ENCODE peak calls at places on chromosomes 1 and 21, in four cellular contexts. I is H1, T is GM12878, O is HepG2. S is an unnamed sample.

GRCh38 chr1:84847253-84848247 is 45.5 kb downstream of the LPAR3 start:
- DNase-seq in I (no peak), T (no peak), O (peak), S (no peak)

GRCh38 chr21:45613396-45613795 is 30.1 kb upstream of the PCBP3 start:
- DNase-seq in I (no peak), T (no peak), O (no peak), S (no peak)

GRCh38 chr1:45815667-45816458 is 12.5 kb downstream of the MAST2 start:
- DNase-seq in I (no peak), T (no peak), O (no peak), S (no peak)

GRCh38 chr1:245444181-245444580 is 289.4 kb downstream of the KIF26B start:
- DNase-seq in I (no peak), T (no peak), O (no peak), S (no peak)

GRCh38 chr21:33314096-33314495 is 10.7 kb upstream of the IFNAR1 start:
- DNase-seq in I (no peak), T (no peak), O (no peak), S (no peak)

GRCh38 chr1:194341587-194341986 is 1155.2 kb upstream of the B3GALT2 start:
- DNase-seq in I (no peak), T (no peak), O (no peak), S (no peak)

GRCh38 chr1:61079898-61080336 is 2.4 kb upstream of the NFIA start:
- DNase-seq in I (peak), T (no peak), O (peak), S (peak)

GRCh38 chr1:215131291-215131690 is 48.8 kb downstream of the KCNK2 start:
- DNase-seq in I (no peak), T (no peak), O (no peak), S (no peak)

GRCh38 chr1:53482441-53483153 is 23.4 kb downstream of the DMRTB1 start:
- DNase-seq in I (no peak), T (no peak), O (no peak), S (no peak)

GRCh38 chr1:6330410-6330827 is 63.1 kb downstream of the ACOT7 start:
- DNase-seq in I (no peak), T (no peak), O (no peak), S (no peak)

GRCh38 chr1:176461576-176461975 is 1.4 kb upstream of the PAPPA2 start:
- DNase-seq in I (no peak), T (no peak), O (no peak), S (no peak)

GRCh38 chr1:107460009-107460408 is 319.2 kb downstream of the NTNG1 start:
- DNase-seq in I (no peak), T (peak), O (no peak), S (no peak)

DNA sequence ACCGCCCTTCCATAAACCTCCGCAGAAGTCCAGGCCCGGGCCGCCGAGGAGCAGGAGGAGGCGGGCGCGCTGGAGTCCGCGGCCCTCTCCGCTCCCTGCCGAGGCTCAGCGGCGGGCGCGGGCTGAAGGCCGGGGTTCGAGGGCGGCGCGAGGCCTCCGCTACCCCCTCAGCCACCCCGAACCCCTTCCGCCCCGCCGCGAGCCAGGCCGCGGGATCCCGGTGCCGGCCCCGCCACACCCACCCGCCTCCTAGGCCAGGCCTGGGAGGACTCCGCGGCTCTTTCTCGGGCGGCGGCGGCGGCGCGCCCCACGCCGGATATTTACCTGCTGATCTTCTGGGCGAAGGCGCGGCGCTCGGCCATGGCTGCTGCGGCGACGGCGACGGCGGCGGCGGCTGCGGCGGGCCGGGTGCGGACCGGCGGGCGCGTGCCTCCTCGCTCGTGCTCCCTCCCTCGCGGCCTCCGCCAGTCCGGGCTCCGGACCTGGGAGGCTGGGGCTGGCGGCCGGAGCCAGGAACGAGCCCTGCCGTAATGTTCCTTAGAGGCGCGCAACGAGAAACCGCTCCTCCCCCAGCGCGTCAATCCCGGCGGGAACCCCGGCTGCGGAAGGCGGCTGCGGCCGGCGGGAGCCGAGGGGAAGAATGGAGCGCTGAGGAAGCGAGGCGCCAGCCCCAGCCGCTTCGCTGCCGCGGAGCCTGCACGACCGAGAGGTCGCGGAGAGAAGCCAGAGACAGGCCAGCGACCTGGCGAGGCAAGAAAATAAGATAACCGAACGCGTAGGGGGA is at the start of gene DOCK7:
- DNase-seq in I (peak), T (no peak), O (peak), S (peak)
- TF ChIP-seq POLR2A in I (peak), T (peak), O (no peak), S (peak)

DNA sequence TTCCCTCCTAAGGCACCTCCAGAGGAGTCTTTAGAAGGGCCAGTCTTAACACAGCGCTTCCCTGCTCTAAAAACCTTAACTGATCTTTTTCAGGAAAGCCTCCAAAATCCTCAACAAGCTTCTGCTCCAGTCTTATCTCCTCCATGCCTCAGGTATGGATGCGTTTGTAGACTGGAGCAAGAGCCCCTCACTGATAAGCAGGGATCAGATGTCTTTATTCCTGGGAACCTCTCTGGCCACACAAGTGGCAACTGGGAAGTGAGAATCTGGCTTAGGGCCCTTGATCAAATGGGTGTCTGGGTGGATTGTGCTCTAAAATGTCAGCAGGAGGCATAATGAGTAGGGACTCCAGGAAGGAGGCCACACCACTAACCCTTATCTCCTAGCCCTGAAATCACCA is 1.4 kb downstream of the ZBTB8A start:
- DNase-seq in I (no peak), T (no peak), O (no peak), S (peak)
- TF ChIP-seq CREB1 in I (no peak), T (no peak), O (no peak), S (no peak)

GRCh38 chr1:52140633-52141512 is 1.0 kb upstream of the ZFYVE9 start:
- DNase-seq in I (no peak), T (no peak), O (peak), S (no peak)

GRCh38 chr1:52141513-52142219 is at the start of gene ZFYVE9:
- DNase-seq in I (peak), T (no peak), O (peak), S (peak)

GRCh38 chr1:52142220-52143153 is 598 bp downstream of the ZFYVE9 start:
- DNase-seq in I (peak), T (no peak), O (peak), S (peak)

GRCh38 chr1:52145137-52145536 is 3.2 kb downstream of the ZFYVE9 start:
- DNase-seq in I (no peak), T (no peak), O (no peak), S (no peak)

DNA sequence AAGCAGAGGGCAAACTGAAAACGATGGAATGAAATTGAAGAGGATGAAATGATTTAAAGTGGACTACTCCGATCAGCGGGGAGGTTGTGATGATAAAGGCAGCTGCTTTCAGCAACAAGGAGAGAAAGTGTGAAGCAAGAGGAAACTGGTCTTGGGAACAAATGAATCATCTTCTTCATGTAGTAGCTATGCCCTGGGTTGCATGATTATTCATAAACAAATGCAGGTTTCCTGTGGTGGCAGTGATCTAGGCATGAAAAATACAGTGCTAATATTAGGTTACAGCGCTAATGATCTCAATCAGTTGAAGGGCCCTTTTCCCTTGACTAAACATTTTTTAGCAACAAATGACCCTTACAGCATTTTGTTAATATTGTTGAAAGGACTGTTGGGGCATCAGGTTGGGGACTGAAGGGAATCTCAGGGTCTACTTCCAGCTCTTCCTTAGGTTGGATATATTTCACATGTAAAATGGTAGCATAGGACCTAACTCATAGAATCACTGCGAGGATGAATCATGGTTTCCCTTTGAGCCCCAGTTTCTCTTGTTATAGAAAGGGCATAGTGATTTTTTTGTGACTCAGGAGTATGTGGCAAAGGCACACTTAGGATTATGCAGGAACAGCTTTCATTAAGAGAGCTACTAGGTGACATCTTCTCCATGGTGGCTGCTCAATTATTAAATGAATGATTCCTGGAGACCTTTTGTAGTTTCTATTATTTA is 1.9 kb upstream of the ZFYVE9 start:
- DNase-seq in I (no peak), T (peak), O (no peak), S (no peak)
- TF ChIP-seq ATF2 in I (no peak), T (peak), O (no peak), S (no peak)

GRCh38 chr1:183200451-183200850 is 14.4 kb downstream of the LAMC2 start:
- DNase-seq in I (no peak), T (no peak), O (no peak), S (no peak)

GRCh38 chr1:183198463-183198862 is 12.4 kb downstream of the LAMC2 start:
- DNase-seq in I (no peak), T (no peak), O (no peak), S (no peak)

GRCh38 chr1:183195146-183195571 is 9.1 kb downstream of the LAMC2 start:
- DNase-seq in I (no peak), T (no peak), O (no peak), S (no peak)

GRCh38 chr1:183199304-183199703 is 13.2 kb downstream of the LAMC2 start:
- DNase-seq in I (no peak), T (no peak), O (no peak), S (no peak)

DNA sequence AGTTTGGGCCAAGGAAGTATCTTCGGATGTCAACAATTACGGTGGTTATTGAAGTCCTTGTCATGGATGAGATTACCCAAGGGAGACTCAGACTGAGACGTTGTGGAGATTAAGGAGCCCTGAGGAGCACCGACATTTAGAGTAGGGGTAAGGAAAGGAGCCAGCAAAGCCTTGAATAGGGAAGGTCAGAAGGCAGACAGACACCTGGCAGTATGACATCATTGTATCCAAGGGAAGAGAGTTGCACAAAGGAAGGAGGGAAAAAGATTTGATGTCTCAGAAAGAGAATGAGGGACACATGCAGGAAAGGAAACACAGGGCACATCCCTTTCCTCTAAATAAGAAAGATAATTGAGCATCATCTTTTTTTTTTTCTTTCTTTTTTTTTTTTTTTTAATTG is 11.7 kb downstream of the LAMC2 start:
- DNase-seq in I (no peak), T (no peak), O (no peak), S (no peak)
- TF ChIP-seq POLR2A in I (no peak), T (no peak), O (no peak), S (no peak)

DNA sequence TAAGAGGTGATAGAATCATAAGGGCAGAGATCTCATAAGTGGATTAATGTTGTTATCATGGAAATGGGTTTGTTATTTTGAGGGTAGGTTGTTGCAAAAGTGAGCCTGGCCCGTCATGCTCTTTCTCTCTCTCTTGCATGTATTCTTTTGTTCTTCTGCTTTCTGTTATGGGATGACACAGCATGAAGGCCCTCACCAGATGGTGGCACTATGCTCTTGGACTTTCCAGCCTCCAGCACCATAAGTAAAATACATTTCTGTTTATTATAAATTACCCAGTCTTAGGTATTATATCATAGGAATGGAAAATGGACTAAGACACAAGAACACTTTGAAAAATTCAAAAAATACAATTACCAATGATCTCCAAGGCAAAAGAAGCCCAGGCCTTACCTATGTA is 676.1 kb downstream of the PTPRU start:
- DNase-seq in I (no peak), T (no peak), O (peak), S (peak)
- TF ChIP-seq CREB1 in I (no peak), T (no peak), O (no peak), S (no peak)

GRCh38 chr1:165631403-165632151 is 543 bp downstream of the MGST3 start:
- DNase-seq in I (no peak), T (no peak), O (no peak), S (peak)
- TF ChIP-seq ATF2 in I (no peak), T (no peak), O (no peak), S (no peak)

GRCh38 chr1:231383159-231383855 is 38.8 kb downstream of the EGLN1 start:
- DNase-seq in I (no peak), T (no peak), O (no peak), S (no peak)
- TF ChIP-seq POLR2A in I (no peak), T (no peak), O (no peak), S (no peak)

DNA sequence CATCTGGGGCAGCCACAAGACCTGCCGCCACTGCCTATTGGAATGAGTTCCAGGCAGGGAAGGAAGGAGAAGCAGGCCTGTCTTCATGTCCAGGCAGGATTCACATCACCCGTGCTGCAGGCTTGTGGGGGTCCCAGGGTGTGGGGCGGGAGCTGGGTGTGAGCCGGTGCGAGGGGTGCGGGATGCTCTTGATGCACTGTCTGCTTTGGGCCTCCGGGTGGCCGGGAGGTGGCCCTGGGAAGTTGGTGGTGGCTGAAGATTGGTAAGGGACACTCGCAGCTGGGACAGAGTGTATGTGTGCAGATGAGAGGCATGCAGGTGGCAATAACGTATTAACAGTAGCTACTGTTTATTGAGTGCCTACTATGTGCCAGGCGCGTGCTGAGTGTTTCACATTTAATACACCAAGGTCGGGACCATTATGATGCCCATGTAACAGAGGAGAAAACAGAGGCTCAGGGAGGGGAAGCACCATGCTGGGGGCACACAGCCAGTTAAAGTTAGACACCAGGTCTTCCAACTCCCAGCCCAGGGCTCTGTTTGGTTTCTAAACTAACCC is 3.3 kb downstream of the CROCC start:
- DNase-seq in I (no peak), T (no peak), O (no peak), S (no peak)
- TF ChIP-seq CREB1 in I (no peak), T (no peak), O (no peak), S (no peak)

S was measured in K562.